ENCODE peak calls at places on chromosome 16, in five cellular contexts. One of them, this sample, is unnamed.
A peak's percentile ranks its signal among the peaks of the same experiment; 100 is the strongest.

GRCh38 chr16:82738699-82739098 is 111.9 kb downstream of the CDH13 start:
- DNase-seq in tibial artery: no peak
- DNase-seq in cardiac fibroblast: peak; percentile 32
- DNase-seq in AG04450: no peak
- DNase-seq in HFF-Myc: no peak
- DNase-seq in this sample: no peak

GRCh38 chr16:1036121-1036520 is 36.4 kb upstream of the SSTR5 start:
- DNase-seq in cardiac fibroblast: no peak
- DNase-seq in HFF-Myc: no peak
- DNase-seq in AG04450: no peak
- DNase-seq in tibial artery: no peak
- DNase-seq in this sample: no peak

GRCh38 chr16:9039208-9039607 is 52.2 kb upstream of the HAPSTR1 start:
- DNase-seq in cardiac fibroblast: peak; percentile 27
- DNase-seq in AG04450: no peak
- DNase-seq in tibial artery: no peak
- DNase-seq in HFF-Myc: no peak
- DNase-seq in this sample: no peak

GRCh38 chr16:77739493-77739892 is 17.2 kb downstream of the NUDT7 start:
- DNase-seq in cardiac fibroblast: no peak
- DNase-seq in AG04450: no peak
- DNase-seq in HFF-Myc: no peak
- DNase-seq in tibial artery: no peak
- DNase-seq in this sample: no peak

GRCh38 chr16:46632778-46633733 is 11.9 kb upstream of the SHCBP1 start:
- DNase-seq in tibial artery: no peak
- DNase-seq in cardiac fibroblast: no peak
- DNase-seq in HFF-Myc: no peak
- DNase-seq in AG04450: no peak
- DNase-seq in this sample: no peak

GRCh38 chr16:10509534-10510025 is 70.8 kb downstream of the EMP2 start:
- DNase-seq in AG04450: peak; percentile 65
- DNase-seq in tibial artery: peak; percentile 47
- DNase-seq in cardiac fibroblast: peak; percentile 90
- DNase-seq in HFF-Myc: peak; percentile 52
- DNase-seq in this sample: peak; percentile 73

GRCh38 chr16:14678748-14679497 is 15.2 kb downstream of the PLA2G10 start:
- DNase-seq in cardiac fibroblast: no peak
- DNase-seq in tibial artery: no peak
- DNase-seq in AG04450: no peak
- DNase-seq in HFF-Myc: no peak
- DNase-seq in this sample: no peak

GRCh38 chr16:9296273-9296593 is 204.8 kb downstream of the HAPSTR1 start:
- DNase-seq in tibial artery: no peak
- DNase-seq in cardiac fibroblast: no peak
- DNase-seq in AG04450: no peak
- DNase-seq in HFF-Myc: no peak
- DNase-seq in this sample: no peak

GRCh38 chr16:9647981-9648701 is 534.1 kb downstream of the GRIN2A start:
- DNase-seq in tibial artery: no peak
- DNase-seq in AG04450: no peak
- DNase-seq in HFF-Myc: no peak
- DNase-seq in cardiac fibroblast: peak; percentile 6
- DNase-seq in this sample: no peak

DNA sequence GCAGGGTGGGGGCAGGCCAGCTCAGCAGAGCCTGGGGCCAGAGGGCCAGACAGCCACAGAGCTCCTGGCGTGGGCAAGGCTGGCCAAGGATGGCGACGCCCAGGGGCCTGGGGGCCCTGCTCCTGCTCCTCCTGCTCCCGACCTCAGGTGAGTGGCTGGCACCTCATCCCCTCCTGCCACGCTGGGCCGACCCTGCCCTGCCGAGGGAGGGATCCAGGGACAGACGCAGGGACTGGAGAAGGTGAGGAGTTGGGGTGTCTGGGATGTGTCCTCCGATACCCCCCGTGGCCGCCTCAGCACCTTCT is at the start of gene ADGRG3:
- DNase-seq in tibial artery: no peak
- DNase-seq in HFF-Myc: no peak
- DNase-seq in cardiac fibroblast: no peak
- DNase-seq in AG04450: no peak
- DNase-seq in this sample: no peak
- TF ChIP-seq CTCF in tibial artery: no peak
- TF ChIP-seq CTCF in HFF-Myc: no peak
- TF ChIP-seq CTCF in cardiac fibroblast: no peak
- TF ChIP-seq CTCF in AG04450: no peak
- TF ChIP-seq CTCF in this sample: no peak

GRCh38 chr16:2196981-2197511 is 641 bp upstream of the CASKIN1 start:
- DNase-seq in cardiac fibroblast: no peak
- DNase-seq in AG04450: no peak
- DNase-seq in HFF-Myc: no peak
- DNase-seq in tibial artery: no peak
- DNase-seq in this sample: no peak
- H3K4me3 ChIP-seq in cardiac fibroblast: no peak overlapping the region
- H3K4me3 ChIP-seq in AG04450: no peak overlapping the region
- H3K4me3 ChIP-seq in HFF-Myc: no peak overlapping the region
- H3K4me3 ChIP-seq in tibial artery: peak overlapping the region; percentile 33
- H3K4me3 ChIP-seq in this sample: no peak overlapping the region

DNA sequence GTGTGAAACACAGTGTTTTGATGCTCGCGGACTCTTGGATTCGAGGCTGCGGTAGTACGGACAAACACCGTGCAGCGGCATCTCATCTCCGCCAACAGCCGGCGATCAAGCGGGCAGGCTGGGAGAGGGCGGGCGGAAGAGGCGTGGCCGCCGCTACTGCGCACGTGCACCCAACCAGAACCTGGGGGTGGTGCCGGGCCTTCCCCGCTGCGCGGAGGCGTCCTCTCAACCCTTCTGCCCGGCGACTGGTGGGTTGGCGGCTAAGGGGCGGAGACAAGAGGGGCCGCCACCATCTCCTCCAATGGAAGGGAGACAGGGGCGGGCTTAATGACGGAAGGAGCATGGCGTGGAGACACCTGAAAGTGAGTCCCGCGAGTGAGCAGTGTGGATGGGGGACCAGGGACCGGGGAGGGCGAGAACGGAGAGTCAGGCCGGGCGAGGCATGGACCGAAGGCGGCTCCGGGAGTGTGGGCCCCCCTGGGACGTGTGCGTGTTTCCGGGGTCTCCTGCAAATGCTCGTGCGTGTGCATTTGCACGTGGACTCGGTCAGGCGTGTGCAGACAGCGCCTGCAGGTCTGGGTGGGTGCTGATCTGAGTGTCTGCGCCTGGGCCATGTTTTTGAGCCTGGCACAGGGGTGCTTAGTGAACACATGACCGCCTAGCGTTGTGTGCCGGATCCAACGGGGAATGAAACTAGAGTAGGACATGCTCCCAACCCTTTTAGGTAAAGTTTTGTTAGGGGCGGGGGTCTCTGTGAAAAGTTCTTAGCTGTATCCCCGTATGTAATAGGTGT is at the start of gene DHODH:
- DNase-seq in tibial artery: peak; percentile 97
- DNase-seq in HFF-Myc: peak; percentile 87
- DNase-seq in cardiac fibroblast: peak; percentile 98
- DNase-seq in AG04450: peak; percentile 93
- DNase-seq in this sample: peak; percentile 94
- TF ChIP-seq CTCF in tibial artery: no peak
- TF ChIP-seq CTCF in HFF-Myc: no peak
- TF ChIP-seq CTCF in cardiac fibroblast: peak; percentile 14
- TF ChIP-seq CTCF in AG04450: no peak
- TF ChIP-seq CTCF in this sample: peak; percentile 13

DNA sequence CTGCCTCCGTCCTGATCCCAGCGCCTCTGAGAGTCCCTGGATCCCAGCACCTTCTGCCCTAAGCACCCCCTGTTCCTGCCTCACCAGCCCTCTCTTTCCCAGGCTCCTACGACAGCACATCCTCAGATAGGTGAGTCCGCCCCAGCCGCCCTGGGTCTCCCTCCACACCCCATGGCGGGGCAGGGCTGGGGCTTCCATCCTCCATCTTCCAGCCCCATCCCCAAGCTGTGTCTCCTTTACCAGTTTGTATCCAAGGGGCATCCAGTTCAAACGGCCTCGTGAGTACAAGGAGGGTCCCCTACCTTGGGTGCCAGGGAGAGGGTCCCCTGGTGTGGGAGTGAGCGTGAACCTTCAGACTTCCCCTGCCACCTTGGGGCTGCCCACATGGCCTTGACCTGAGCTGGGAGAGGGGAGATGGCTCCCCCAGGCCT is 774 bp downstream of the LAT start:
- DNase-seq in HFF-Myc: no peak
- DNase-seq in AG04450: no peak
- DNase-seq in tibial artery: no peak
- DNase-seq in cardiac fibroblast: no peak
- DNase-seq in this sample: no peak
- H3K4me3 ChIP-seq in HFF-Myc: no peak overlapping the region
- H3K4me3 ChIP-seq in AG04450: no peak overlapping the region
- H3K4me3 ChIP-seq in tibial artery: no peak overlapping the region
- H3K4me3 ChIP-seq in cardiac fibroblast: no peak overlapping the region
- H3K4me3 ChIP-seq in this sample: no peak overlapping the region

GRCh38 chr16:4327782-4328579 is 12.1 kb downstream of the GLIS2 start:
- DNase-seq in cardiac fibroblast: peak; percentile 84
- DNase-seq in AG04450: no peak
- DNase-seq in HFF-Myc: no peak
- DNase-seq in tibial artery: peak; percentile 78
- DNase-seq in this sample: no peak
- TF ChIP-seq CTCF in cardiac fibroblast: peak; percentile 77
- TF ChIP-seq CTCF in AG04450: peak; percentile 64
- TF ChIP-seq CTCF in HFF-Myc: peak; percentile 52
- TF ChIP-seq CTCF in tibial artery: peak; percentile 69
- TF ChIP-seq CTCF in this sample: peak; percentile 69

DNA sequence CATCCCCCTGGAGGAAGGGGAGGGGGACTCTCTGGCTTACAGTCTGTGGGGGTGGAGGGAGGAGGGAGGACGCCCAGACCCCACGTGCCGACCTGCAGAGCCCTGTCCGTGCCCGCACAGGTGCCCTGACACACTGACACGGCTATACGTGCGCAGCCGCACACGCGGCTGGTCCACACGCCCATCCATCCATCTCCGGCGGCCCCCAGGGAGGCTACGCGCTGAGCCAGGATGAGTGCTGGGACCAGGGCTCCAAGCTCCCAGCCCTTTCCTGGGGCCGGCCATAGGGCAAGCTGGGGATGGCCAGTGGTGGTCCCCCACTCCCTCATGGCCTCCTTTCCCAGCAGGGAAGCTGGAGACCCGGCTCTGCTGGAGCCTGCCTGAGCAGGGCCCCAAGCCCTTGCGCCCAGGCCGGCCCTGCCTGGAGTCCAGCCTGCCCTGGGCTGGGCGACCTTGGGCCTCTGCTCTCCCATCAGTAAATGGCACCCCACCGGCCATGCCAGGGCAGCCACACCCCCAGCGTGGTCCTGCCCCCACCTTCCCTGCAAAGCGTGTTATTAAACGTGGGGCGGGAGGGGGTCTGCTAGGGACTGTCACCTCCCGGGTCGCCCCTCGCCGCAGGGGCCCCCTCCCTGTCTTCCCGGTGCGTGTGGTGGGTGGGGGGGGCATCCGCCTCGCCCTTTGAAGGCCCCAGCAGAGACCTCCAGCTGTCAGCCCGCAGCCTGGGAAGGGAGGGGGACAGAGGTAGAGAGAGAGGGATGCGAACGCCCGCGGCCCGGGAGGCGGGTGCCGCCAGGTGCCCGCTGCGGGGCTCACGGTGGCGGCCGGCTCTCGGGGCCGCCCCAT is 866 bp downstream of the CASKIN1 start:
- DNase-seq in AG04450: no peak
- DNase-seq in tibial artery: no peak
- DNase-seq in HFF-Myc: no peak
- DNase-seq in cardiac fibroblast: no peak
- DNase-seq in this sample: no peak
- H3K4me3 ChIP-seq in AG04450: no peak overlapping the region
- H3K4me3 ChIP-seq in tibial artery: peak overlapping the region; percentile 33
- H3K4me3 ChIP-seq in HFF-Myc: peak overlapping the region; percentile 17
- H3K4me3 ChIP-seq in cardiac fibroblast: no peak overlapping the region
- H3K4me3 ChIP-seq in this sample: peak overlapping the region; percentile 21

GRCh38 chr16:60199154-60199553 is 1465.0 kb upstream of the GOT2 start:
- DNase-seq in AG04450: no peak
- DNase-seq in HFF-Myc: no peak
- DNase-seq in cardiac fibroblast: no peak
- DNase-seq in tibial artery: no peak
- DNase-seq in this sample: no peak

GRCh38 chr16:60204221-60204620 is 1470.1 kb upstream of the GOT2 start:
- DNase-seq in AG04450: no peak
- DNase-seq in cardiac fibroblast: no peak
- DNase-seq in HFF-Myc: no peak
- DNase-seq in tibial artery: no peak
- DNase-seq in this sample: no peak

GRCh38 chr16:60200161-60200560 is 1466.0 kb upstream of the GOT2 start:
- DNase-seq in AG04450: no peak
- DNase-seq in HFF-Myc: no peak
- DNase-seq in tibial artery: no peak
- DNase-seq in cardiac fibroblast: no peak
- DNase-seq in this sample: no peak

GRCh38 chr16:60206511-60206910 is 1472.4 kb upstream of the GOT2 start:
- DNase-seq in HFF-Myc: no peak
- DNase-seq in cardiac fibroblast: no peak
- DNase-seq in tibial artery: no peak
- DNase-seq in AG04450: no peak
- DNase-seq in this sample: no peak

DNA sequence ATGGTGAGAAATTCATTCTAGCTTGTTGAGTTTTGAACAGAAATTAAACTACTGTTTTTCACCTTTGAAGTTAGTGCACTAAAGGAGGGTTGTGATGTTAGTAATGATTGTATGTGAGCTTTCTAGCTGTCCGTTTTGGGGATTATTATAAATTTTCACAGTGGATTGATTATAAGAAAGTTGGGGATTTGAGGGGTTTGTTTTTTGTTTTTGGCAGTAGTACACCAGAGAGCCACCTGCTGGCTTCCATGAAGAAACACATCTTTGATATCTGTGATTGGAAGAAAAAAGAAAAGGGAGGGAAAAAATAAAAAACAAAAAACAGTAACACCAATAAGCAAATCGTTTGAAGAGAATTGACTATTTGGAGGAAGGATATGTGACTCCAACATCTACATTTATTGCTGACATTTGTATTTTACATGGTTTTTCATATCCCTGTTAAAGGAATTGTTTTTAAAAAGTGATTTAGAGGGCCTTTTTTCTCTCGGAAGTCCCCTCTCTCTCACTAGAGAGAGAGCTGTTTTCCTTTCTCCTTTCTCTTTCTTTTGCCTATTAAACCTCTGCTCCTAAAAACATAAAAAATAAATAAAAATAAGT is 1469.5 kb upstream of the GOT2 start:
- DNase-seq in cardiac fibroblast: peak; percentile 6
- DNase-seq in HFF-Myc: no peak
- DNase-seq in AG04450: no peak
- DNase-seq in tibial artery: no peak
- DNase-seq in this sample: peak; percentile 32
- TF ChIP-seq CTCF in cardiac fibroblast: peak; percentile 27
- TF ChIP-seq CTCF in HFF-Myc: peak; percentile 22
- TF ChIP-seq CTCF in AG04450: peak; percentile 24
- TF ChIP-seq CTCF in tibial artery: peak; percentile 6
- TF ChIP-seq CTCF in this sample: peak; percentile 64

DNA sequence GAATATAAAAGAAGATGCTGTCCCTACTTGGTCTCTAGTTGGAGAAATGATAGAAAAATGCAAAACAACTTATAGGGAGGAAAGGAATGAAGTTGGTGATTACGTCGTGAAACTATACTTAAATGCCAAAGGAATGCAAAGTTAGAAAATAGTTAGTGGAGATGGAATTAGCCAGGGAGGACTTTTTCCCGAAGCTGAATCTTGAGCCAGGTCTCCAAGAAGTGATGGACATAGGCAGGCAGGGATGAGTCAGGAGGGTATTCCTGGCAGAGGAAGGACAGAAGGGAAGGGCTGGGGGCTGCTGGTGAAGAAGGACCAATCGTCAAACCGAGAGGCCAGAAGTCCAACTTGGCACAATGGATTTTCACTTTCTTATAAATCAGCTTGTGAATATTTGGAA is 1.8 kb downstream of the SNTB2 start:
- DNase-seq in cardiac fibroblast: peak; percentile 44
- DNase-seq in HFF-Myc: no peak
- DNase-seq in tibial artery: no peak
- DNase-seq in AG04450: no peak
- DNase-seq in this sample: no peak
- H3K4me3 ChIP-seq in cardiac fibroblast: peak overlapping the region; percentile 73
- H3K4me3 ChIP-seq in HFF-Myc: peak overlapping the region; percentile 81
- H3K4me3 ChIP-seq in tibial artery: peak overlapping the region; percentile 93
- H3K4me3 ChIP-seq in AG04450: peak overlapping the region; percentile 77
- H3K4me3 ChIP-seq in this sample: peak overlapping the region; percentile 80